ENCODE peak calls at places on chromosomes 11 and 22, in nine cellular contexts. E is WERI-Rb-1, A is pancreas, O is thoracic aorta, N is fibroblast of lung, P is cardiac muscle cell, C is lung, U is body of pancreas, J is hepatocyte. L is an unnamed sample.
A peak's percentile ranks its signal among the peaks of the same experiment; 100 is the strongest.

GRCh38 chr11:18727499-18728236 is 1.7 kb upstream of the IGSF22 start:
- DNase-seq in E (peak; percentile 67), A (no peak), O (no peak), N (peak; percentile 8), P (peak; percentile 65), C (no peak), U (peak; percentile 56), J (peak; percentile 61), L (no peak)

GRCh38 chr11:130673698-130674097 is 225.3 kb downstream of the ADAMTS15 start:
- DNase-seq in E (no peak), A (no peak), O (no peak), N (peak; percentile 30), P (peak; percentile 27), C (no peak), U (no peak), J (no peak), L (no peak)

GRCh38 chr11:130740819-130741218 is 175.5 kb downstream of the SNX19 start:
- DNase-seq in E (no peak), A (no peak), O (no peak), N (peak; percentile 39), P (no peak), C (no peak), U (no peak), J (no peak), L (no peak)

GRCh38 chr11:8674859-8675258 is 7.6 kb downstream of the TRIM66 start:
- DNase-seq in E (no peak), A (no peak), O (no peak), N (no peak), P (no peak), C (no peak), U (no peak), J (no peak), L (no peak)

GRCh38 chr11:129237880-129238638 is 45.9 kb upstream of the ARHGAP32 start:
- DNase-seq in E (no peak), A (no peak), O (no peak), N (no peak), P (no peak), C (no peak), U (no peak), J (no peak), L (no peak)

GRCh38 chr11:32713496-32713895 is 81.0 kb downstream of the CCDC73 start:
- DNase-seq in E (no peak), A (no peak), O (no peak), N (peak; percentile 3), P (peak; percentile 15), C (no peak), U (no peak), J (peak; percentile 16), L (no peak)

GRCh38 chr11:123404626-123405025 is 25.4 kb upstream of the GRAMD1B start:
- DNase-seq in E (peak; percentile 33), A (no peak), O (no peak), N (no peak), P (peak; percentile 35), C (no peak), U (no peak), J (no peak), L (no peak)

GRCh38 chr11:47863189-47863892 is 15.2 kb upstream of the NUP160 start:
- DNase-seq in E (no peak), A (no peak), O (no peak), N (peak; percentile 73), P (no peak), C (no peak), U (no peak), J (peak; percentile 24), L (peak; percentile 37)

GRCh38 chr22:40289991-40290459 is 56.3 kb upstream of the ADSL start:
- DNase-seq in E (no peak), A (no peak), O (no peak), N (peak; percentile 21), P (no peak), C (peak; percentile 34), U (no peak), J (no peak), L (no peak)

DNA sequence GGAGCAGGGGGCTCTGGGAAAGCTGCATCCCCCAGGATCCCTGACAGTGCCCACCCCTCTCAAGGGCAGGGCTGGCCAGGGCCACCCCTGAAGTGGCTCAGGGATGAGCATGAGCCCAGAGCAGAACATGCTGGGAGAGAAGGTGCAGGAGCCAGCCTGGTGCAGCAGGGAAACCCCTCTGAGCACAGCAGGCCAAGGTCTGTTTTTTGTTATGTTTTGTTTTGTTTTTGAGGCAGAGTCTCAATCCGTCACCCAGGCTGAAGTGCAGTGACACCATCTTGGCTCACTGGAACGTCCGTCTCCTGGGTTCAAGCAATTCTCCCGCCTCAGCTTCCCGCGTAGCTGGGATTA is 792 bp upstream of the SBF1 start:
- DNase-seq in E (no peak), A (no peak), O (no peak), N (no peak), P (no peak), C (no peak), U (no peak), J (no peak), L (no peak)
- H3K4me3 ChIP-seq in E (peak overlapping the region; percentile 53), A (no peak overlapping the region), O (peak overlapping the region; percentile 94), N (no peak overlapping the region), P (no peak overlapping the region), C (no peak overlapping the region), U (no peak overlapping the region), J (no peak overlapping the region), L (no peak overlapping the region)

GRCh38 chr11:82902880-82903279 is 1.3 kb downstream of the DDIAS start:
- DNase-seq in E (no peak), A (no peak), O (no peak), N (no peak), P (no peak), C (no peak), U (no peak), J (no peak), L (no peak)
- H3K4me3 ChIP-seq in E (no peak overlapping the region), A (no peak overlapping the region), O (no peak overlapping the region), N (no peak overlapping the region), P (no peak overlapping the region), C (no peak overlapping the region), U (no peak overlapping the region), J (no peak overlapping the region), L (no peak overlapping the region)

DNA sequence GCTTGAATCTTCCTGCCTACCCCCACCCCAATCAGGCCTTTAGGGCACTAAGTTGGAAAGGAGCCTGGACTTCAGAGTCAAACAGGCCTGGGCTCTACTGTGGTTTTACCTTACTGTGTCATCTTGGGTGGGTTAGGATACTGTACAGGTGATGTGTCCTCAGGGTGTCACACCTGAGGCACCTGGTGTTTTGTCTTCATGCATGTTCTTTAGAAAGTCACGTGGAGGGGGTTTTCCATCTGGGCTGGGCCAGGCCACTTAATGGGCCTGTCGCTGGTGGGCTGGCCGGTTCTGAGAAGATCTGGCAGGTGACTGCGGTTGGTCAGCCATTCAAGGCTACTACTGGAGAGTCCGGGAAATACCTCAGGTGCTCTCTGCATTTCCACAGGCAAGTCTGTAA is 92.6 kb downstream of the SWAP70 start:
- DNase-seq in E (no peak), A (peak; percentile 54), O (no peak), N (no peak), P (no peak), C (no peak), U (no peak), J (no peak), L (no peak)
- H3K4me3 ChIP-seq in E (no peak overlapping the region), A (no peak overlapping the region), O (no peak overlapping the region), N (no peak overlapping the region), P (no peak overlapping the region), C (no peak overlapping the region), U (no peak overlapping the region), J (no peak overlapping the region), L (no peak overlapping the region)

DNA sequence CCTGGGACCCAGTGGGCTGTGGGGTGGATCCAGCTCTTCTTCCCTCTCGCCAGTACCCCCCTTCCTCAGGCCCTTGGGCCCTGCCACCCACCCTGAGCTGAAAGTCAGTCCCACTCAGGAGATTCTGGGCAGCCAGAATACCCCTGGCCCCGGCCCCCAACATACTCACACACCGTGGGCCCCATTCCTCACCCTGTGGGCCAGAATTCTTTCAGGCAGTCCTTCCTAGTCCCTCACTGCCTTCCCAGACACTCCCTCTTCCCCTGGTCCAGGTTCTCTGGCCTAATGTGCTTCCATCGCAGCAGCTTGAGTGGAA is 3.2 kb upstream of the POLD4 start:
- DNase-seq in E (no peak), A (no peak), O (no peak), N (no peak), P (no peak), C (no peak), U (no peak), J (no peak), L (no peak)
- H3K4me3 ChIP-seq in E (no peak overlapping the region), A (no peak overlapping the region), O (no peak overlapping the region), N (no peak overlapping the region), P (no peak overlapping the region), C (no peak overlapping the region), U (no peak overlapping the region), J (no peak overlapping the region), L (no peak overlapping the region)

DNA sequence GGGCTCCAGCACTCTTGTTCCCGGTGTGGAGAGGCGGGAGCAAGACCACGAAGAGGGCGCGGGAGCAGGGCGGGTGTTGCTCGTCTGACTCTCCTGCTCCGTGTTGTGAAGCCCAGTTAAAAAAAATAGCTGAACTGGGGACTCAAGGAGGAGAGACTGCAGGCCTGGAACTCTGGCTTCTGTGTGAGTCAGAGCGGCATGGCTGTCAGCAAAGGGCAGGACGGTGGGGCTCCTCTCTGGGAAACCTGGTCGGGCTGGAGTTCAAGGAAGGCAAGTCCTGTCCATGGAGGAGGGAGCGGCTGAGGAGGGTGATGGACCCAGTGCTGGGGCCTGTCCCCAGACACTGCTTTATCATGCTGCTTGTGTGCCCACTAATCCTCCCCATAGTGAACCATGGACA is 152.3 kb downstream of the FEZ1 start:
- DNase-seq in E (peak; percentile 35), A (no peak), O (no peak), N (peak; percentile 60), P (no peak), C (no peak), U (no peak), J (peak; percentile 68), L (no peak)
- H3K4me3 ChIP-seq in E (peak overlapping the region; percentile 17), A (no peak overlapping the region), O (no peak overlapping the region), N (no peak overlapping the region), P (no peak overlapping the region), C (no peak overlapping the region), U (no peak overlapping the region), J (no peak overlapping the region), L (no peak overlapping the region)

GRCh38 chr11:46674463-46675287 is 25.7 kb downstream of the ARHGAP1 start:
- DNase-seq in E (peak; percentile 46), A (no peak), O (no peak), N (no peak), P (peak; percentile 72), C (no peak), U (no peak), J (peak; percentile 64), L (no peak)
- H3K4me3 ChIP-seq in E (no peak overlapping the region), A (no peak overlapping the region), O (no peak overlapping the region), N (no peak overlapping the region), P (no peak overlapping the region), C (no peak overlapping the region), U (no peak overlapping the region), J (no peak overlapping the region), L (no peak overlapping the region)